ENCODE peak calls at places on chromosomes 11 and 22, in five cellular contexts. I, R, T, L and Z are unnamed samples.

GRCh38 chr22:32733196-32733595 is 68.3 kb upstream of the TIMP3 start:
- DNase-seq in R (no peak), I (no peak), L (no peak), T (no peak), Z (no peak)

GRCh38 chr22:46429327-46429853 is 93.9 kb downstream of the TRMU start:
- DNase-seq in T (no peak), I (no peak), R (no peak), L (no peak), Z (no peak)

GRCh38 chr11:126359431-126360048 is 4.1 kb downstream of the ST3GAL4 start:
- DNase-seq in L (peak; percentile 95), T (peak; percentile 83), I (peak; percentile 37), R (peak; percentile 75), Z (peak; percentile 83)

GRCh38 chr11:76237914-76238313 is 31.6 kb upstream of the WNT11 start:
- DNase-seq in T (no peak), R (no peak), L (peak; percentile 21), I (peak; percentile 13), Z (no peak)

GRCh38 chr11:119623682-119624081 is 105.3 kb downstream of the NECTIN1 start:
- DNase-seq in T (no peak), I (no peak), R (no peak), L (no peak), Z (no peak)

GRCh38 chr22:35564975-35565867 is 24.6 kb downstream of the RASD2 start:
- DNase-seq in R (no peak), L (peak; percentile 36), T (peak; percentile 59), I (peak; percentile 78), Z (peak; percentile 71)

GRCh38 chr22:32842486-32842885 is 41.0 kb downstream of the TIMP3 start:
- DNase-seq in R (no peak), L (no peak), I (peak; percentile 48), T (no peak), Z (no peak)

GRCh38 chr11:6473481-6474422 is at the start of gene TRIM3:
- DNase-seq in T (peak; percentile 91), I (peak; percentile 80), L (peak; percentile 94), R (peak; percentile 87), Z (peak; percentile 80)

GRCh38 chr11:87180743-87181142 is 143.0 kb downstream of the TMEM135 start:
- DNase-seq in T (peak; percentile 50), I (peak; percentile 65), R (no peak), L (peak; percentile 53), Z (peak; percentile 69)

GRCh38 chr11:18111005-18111404 is 5.1 kb upstream of the SAAL1 start:
- DNase-seq in R (no peak), I (no peak), L (peak; percentile 35), T (no peak), Z (no peak)

GRCh38 chr11:65983589-65983987 is 18.4 kb downstream of the EIF1AD start:
- DNase-seq in I (no peak), L (no peak), R (no peak), T (no peak), Z (no peak)

GRCh38 chr11:45141171-45141570 is 5.3 kb upstream of the PRDM11 start:
- DNase-seq in R (no peak), I (no peak), L (no peak), T (no peak), Z (no peak)

GRCh38 chr11:10044618-10045017 is 249.4 kb downstream of the SBF2 start:
- DNase-seq in R (no peak), I (no peak), T (no peak), L (peak; percentile 14), Z (no peak)

GRCh38 chr11:2312232-2313042 is 10.6 kb downstream of the TSPAN32 start:
- DNase-seq in L (peak; percentile 93), I (peak; percentile 49), T (peak; percentile 10), R (no peak), Z (peak; percentile 76)

GRCh38 chr11:106249857-106250256 is 172.4 kb downstream of the AASDHPPT start:
- DNase-seq in T (peak; percentile 87), I (no peak), L (no peak), R (no peak), Z (peak; percentile 65)

GRCh38 chr22:24146190-24146616 is 35.1 kb upstream of the SUSD2 start:
- DNase-seq in T (peak; percentile 87), L (peak; percentile 78), I (peak; percentile 83), R (peak; percentile 36), Z (peak; percentile 80)

GRCh38 chr11:118917488-118918127 is 8.1 kb downstream of the BCL9L start:
- DNase-seq in T (peak; percentile 93), I (peak; percentile 91), R (peak; percentile 81), L (peak; percentile 96), Z (peak; percentile 93)

GRCh38 chr11:104588975-104589374 is 309.3 kb downstream of the CASP12 start:
- DNase-seq in T (peak; percentile 19), I (no peak), L (no peak), R (no peak), Z (no peak)

GRCh38 chr11:45157247-45158209 is 11.1 kb downstream of the PRDM11 start:
- DNase-seq in T (no peak), R (no peak), L (no peak), I (no peak), Z (no peak)

GRCh38 chr11:70568504-70569172 is 170.3 kb downstream of the CTTN start:
- DNase-seq in R (no peak), L (peak; percentile 61), I (peak; percentile 24), T (peak; percentile 47), Z (peak; percentile 27)

GRCh38 chr11:79198203-79198897 is 242.5 kb downstream of the TENM4 start:
- DNase-seq in R (no peak), L (no peak), T (no peak), I (no peak), Z (no peak)

GRCh38 chr11:1075341-1075911 is 752 bp downstream of the MUC2 start:
- DNase-seq in L (no peak), R (no peak), T (no peak), I (no peak), Z (no peak)

GRCh38 chr11:16326679-16327297 is 29.6 kb downstream of the SOX6 start:
- DNase-seq in I (peak; percentile 78), T (no peak), R (no peak), L (peak; percentile 7), Z (no peak)

GRCh38 chr22:47495102-47495501 is 732.7 kb downstream of the TBC1D22A start:
- DNase-seq in L (no peak), R (no peak), T (no peak), I (no peak), Z (no peak)

GRCh38 chr22:21832291-21833290 is 34.9 kb downstream of the MAPK1 start:
- DNase-seq in T (no peak), L (peak; percentile 52), R (no peak), I (peak; percentile 9), Z (peak; percentile 44)

GRCh38 chr11:70073881-70074371 is 4.2 kb upstream of the ANO1 start:
- DNase-seq in T (no peak), R (no peak), L (no peak), I (peak; percentile 73), Z (peak; percentile 9)

GRCh38 chr22:49079743-49080500 is 747.8 kb downstream of the BRD1 start:
- DNase-seq in R (no peak), I (no peak), T (no peak), L (no peak), Z (no peak)

GRCh38 chr11:102292951-102293350 is 24.3 kb upstream of the BIRC3 start:
- DNase-seq in I (no peak), L (peak; percentile 36), T (no peak), R (no peak), Z (no peak)

GRCh38 chr11:85665756-85666155 is 827 bp upstream of the CREBZF start:
- DNase-seq in L (no peak), R (no peak), I (no peak), T (no peak), Z (no peak)
- H3K4me3 ChIP-seq in L (no peak overlapping the region), R (no peak overlapping the region), I (no peak overlapping the region), T (no peak overlapping the region), Z (no peak overlapping the region)

GRCh38 chr22:43777204-43777671 is 34.9 kb downstream of the EFCAB6 start:
- DNase-seq in R (no peak), I (peak; percentile 91), L (peak; percentile 67), T (peak; percentile 27), Z (peak; percentile 69)
- TF ChIP-seq CTCF in R (no peak), I (no peak), L (no peak), T (no peak), Z (peak; percentile 7)

DNA sequence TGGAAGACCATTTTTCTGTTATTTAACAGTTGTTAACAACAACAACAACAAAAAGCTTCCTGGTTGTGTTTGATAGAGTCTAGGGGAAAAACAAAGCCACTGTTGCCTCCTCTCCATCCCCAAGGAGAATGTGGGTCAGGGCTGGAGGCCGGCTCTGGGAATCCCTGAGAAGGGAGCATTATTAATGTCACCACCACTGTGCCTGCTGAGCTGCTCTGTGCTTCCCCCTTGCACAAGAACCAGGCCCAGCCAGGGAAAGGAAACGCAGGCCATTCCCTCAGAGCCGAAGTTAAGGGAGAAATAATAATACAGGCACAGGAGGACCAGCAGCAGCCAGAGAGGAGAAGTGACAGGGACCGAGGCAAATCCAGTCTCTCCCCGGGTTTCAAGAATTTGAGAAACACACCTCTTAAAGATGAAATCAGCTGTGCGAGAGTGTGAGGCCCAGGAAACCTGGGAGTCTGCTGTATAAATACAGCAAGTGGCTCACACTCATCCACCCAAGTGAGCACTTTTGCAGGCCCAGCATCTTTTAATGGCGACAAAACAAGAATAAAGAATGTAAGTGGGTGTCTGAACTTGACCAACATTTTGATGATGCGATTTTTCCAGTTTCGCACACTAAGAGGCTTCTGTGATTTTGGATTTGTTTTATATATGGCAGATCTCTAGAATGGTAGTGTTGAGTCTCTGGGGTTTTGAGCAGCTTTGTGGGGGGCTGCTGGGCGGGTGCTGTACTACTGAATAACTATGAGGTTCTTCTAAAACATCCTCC is 539.2 kb downstream of the NTM start:
- DNase-seq in L (peak; percentile 25), T (no peak), I (peak; percentile 35), R (no peak), Z (peak; percentile 39)
- H3K4me3 ChIP-seq in L (peak overlapping the region; percentile 84), T (peak overlapping the region; percentile 75), I (peak overlapping the region; percentile 72), R (peak overlapping the region; percentile 4), Z (peak overlapping the region; percentile 88)

GRCh38 chr22:20257474-20258299 is 10.4 kb downstream of the RTN4R start:
- DNase-seq in T (no peak), I (no peak), L (no peak), R (no peak), Z (no peak)

GRCh38 chr22:20256562-20257473 is 11.3 kb downstream of the RTN4R start:
- DNase-seq in R (no peak), I (no peak), T (no peak), L (no peak), Z (no peak)

GRCh38 chr22:20259336-20259705 is 8.8 kb downstream of the RTN4R start:
- DNase-seq in L (no peak), T (no peak), I (no peak), R (no peak), Z (no peak)

GRCh38 chr22:20260071-20260722 is 7.9 kb downstream of the RTN4R start:
- DNase-seq in T (no peak), R (no peak), L (no peak), I (no peak), Z (no peak)

DNA sequence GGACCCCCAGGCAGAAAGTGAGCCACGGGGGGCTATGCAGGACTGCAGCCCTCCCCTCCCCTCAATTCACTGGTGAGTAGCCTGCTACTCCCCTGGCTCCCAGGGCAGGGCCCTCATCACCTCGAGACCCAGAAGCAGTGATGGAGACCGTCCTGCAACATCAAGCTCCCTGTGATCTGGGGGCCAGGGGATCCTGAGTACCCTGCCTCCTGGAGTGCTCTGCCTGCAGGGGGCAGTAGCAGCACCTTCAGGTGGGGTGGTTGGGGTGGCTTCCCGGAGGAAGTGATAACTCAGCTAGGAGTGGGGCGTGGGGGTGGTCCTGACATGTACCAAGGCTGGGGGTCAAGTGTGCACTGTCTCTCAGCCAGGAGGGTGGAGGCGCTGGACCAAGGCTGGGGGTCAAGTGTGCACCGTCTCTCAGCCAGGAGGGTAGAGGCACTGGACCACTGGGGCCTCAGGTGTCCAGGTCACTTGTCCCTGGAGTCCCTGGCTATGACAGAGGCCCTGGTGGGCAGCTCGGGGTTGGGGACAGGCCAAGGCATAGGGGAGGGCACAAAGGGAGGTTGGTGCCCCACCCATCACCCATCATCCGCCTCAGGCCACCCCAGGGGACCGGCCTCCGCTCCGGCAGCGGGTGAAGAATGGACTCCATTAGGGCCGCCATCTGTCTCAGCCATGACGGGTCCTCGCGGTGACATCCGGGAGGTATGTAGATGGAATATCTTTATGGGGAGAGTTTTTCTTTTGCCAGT is 9.4 kb downstream of the RTN4R start:
- DNase-seq in I (no peak), T (no peak), R (no peak), L (no peak), Z (no peak)
- TF ChIP-seq CTCF in I (peak; percentile 4), T (peak; percentile 32), R (no peak), L (peak; percentile 13), Z (peak; percentile 17)